ENCODE peak calls at places on chromosomes 16 and 17, in nine cellular contexts. M, C, K, T, N, B, W, Q and S are unnamed samples.

GRCh38 chr17:66938656-66939055 is 25.9 kb upstream of the CACNG4 start:
- DNase-seq in M (no peak), Q (no peak), K (no peak), N (no peak), C (no peak), B (no peak), T (no peak), W (no peak), S (no peak)

GRCh38 chr17:57898487-57899311 is 48.9 kb upstream of the MRPS23 start:
- DNase-seq in N (peak; percentile 51), W (no peak), T (peak; percentile 38), B (peak; percentile 86), M (no peak), C (no peak), Q (peak; percentile 94), K (no peak), S (no peak)

GRCh38 chr16:89375021-89375420 is 115.3 kb downstream of the ANKRD11 start:
- DNase-seq in T (no peak), W (no peak), Q (peak; percentile 24), K (no peak), C (no peak), M (no peak), N (no peak), B (no peak), S (no peak)

GRCh38 chr17:79905832-79906231 is 66.6 kb upstream of the CBX4 start:
- DNase-seq in M (no peak), K (no peak), Q (no peak), W (peak; percentile 77), C (no peak), B (no peak), N (no peak), T (no peak), S (no peak)

GRCh38 chr17:50107790-50108414 is 12.8 kb downstream of the PDK2 start:
- DNase-seq in B (no peak), T (no peak), Q (no peak), M (no peak), K (no peak), C (no peak), N (no peak), W (no peak), S (no peak)

GRCh38 chr17:68709995-68710780 is 109.0 kb upstream of the FAM20A start:
- DNase-seq in Q (no peak), T (peak; percentile 61), M (no peak), K (no peak), C (no peak), N (no peak), B (no peak), W (no peak), S (no peak)

GRCh38 chr16:49058382-49058781 is 223.3 kb downstream of the CBLN1 start:
- DNase-seq in C (no peak), B (no peak), M (no peak), K (peak; percentile 3), T (no peak), N (no peak), W (no peak), Q (no peak), S (no peak)

GRCh38 chr16:81567987-81568748 is 123.6 kb downstream of the CMIP start:
- DNase-seq in W (peak; percentile 87), T (peak; percentile 57), M (no peak), N (peak; percentile 47), K (no peak), C (no peak), Q (no peak), B (no peak), S (no peak)

GRCh38 chr17:50353600-50354195 is 7.8 kb downstream of the XYLT2 start:
- DNase-seq in B (no peak), K (no peak), N (no peak), Q (no peak), M (no peak), T (no peak), C (no peak), W (no peak), S (no peak)

GRCh38 chr16:85417156-85417860 is 195.8 kb upstream of the GSE1 start:
- DNase-seq in M (no peak), Q (no peak), T (no peak), W (no peak), B (no peak), K (peak; percentile 3), C (no peak), N (no peak), S (no peak)

GRCh38 chr16:35431829-35432663 is 1972.6 kb downstream of the TP53TG3F start:
- DNase-seq in B (no peak), W (no peak), T (no peak), Q (no peak), N (no peak), M (no peak), C (no peak), K (no peak), S (peak; percentile 23)
- H3K9me3 ChIP-seq in B (peaks cover 46% of the 10 kb centered on the region), W (peaks cover 3% of the 10 kb centered on the region), T (peaks cover 1% of the 10 kb centered on the region), Q (peaks cover 37% of the 10 kb centered on the region), N (no peaks in the 10 kb centered on the region), M (no peaks in the 10 kb centered on the region), C (no peaks in the 10 kb centered on the region), K (peaks cover 35% of the 10 kb centered on the region), S (no peaks in the 10 kb centered on the region)

DNA sequence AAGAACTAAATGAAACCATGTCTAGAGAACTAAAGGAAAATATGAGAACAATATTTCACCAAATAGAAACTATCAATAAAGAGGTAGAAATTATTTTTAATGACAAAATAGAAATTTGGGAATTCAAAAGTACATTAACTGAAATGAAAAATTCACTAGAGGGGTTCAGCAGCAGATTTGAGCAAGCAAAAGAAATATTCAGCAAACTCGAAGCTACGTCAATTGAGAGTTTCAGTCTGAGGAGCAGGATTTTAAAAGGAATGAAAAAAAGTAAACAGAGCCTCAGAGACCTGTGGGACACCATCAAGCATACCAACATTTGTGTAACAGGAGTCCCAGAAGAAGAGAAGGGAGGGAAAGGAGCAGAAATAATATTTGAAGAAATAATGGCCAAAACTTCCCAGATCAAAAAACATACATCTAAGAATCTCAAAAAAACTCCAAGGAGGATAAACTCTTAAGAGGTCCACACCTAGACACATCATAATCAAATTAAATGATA is 38.3 kb downstream of the ZFP90 start:
- DNase-seq in N (no peak), B (no peak), Q (no peak), T (no peak), C (no peak), K (no peak), M (no peak), W (no peak), S (no peak)
- H3K9me3 ChIP-seq in N (no peaks in the 10 kb centered on the region), B (peaks cover 30% of the 10 kb centered on the region), Q (peaks cover 12% of the 10 kb centered on the region), T (no peaks in the 10 kb centered on the region), C (peaks cover 33% of the 10 kb centered on the region), K (peaks cover 77% of the 10 kb centered on the region), M (peaks cover 77% of the 10 kb centered on the region), W (peaks cover 79% of the 10 kb centered on the region), S (peaks cover 69% of the 10 kb centered on the region)

GRCh38 chr17:60495260-60495659 is 30.8 kb downstream of the APPBP2 start:
- DNase-seq in C (no peak), Q (no peak), W (no peak), M (no peak), T (no peak), N (no peak), K (no peak), B (no peak), S (no peak)
- H3K9me3 ChIP-seq in C (no peaks in the 10 kb centered on the region), Q (peaks cover 7% of the 10 kb centered on the region), W (peaks cover 36% of the 10 kb centered on the region), M (peaks cover 14% of the 10 kb centered on the region), T (no peaks in the 10 kb centered on the region), N (no peaks in the 10 kb centered on the region), K (peaks cover 20% of the 10 kb centered on the region), B (peaks cover 17% of the 10 kb centered on the region), S (peaks cover 49% of the 10 kb centered on the region)

GRCh38 chr17:5181509-5182305 is 10.0 kb downstream of the ZNF594 start:
- DNase-seq in C (no peak), W (no peak), M (no peak), K (no peak), T (no peak), N (no peak), B (no peak), Q (no peak), S (no peak)
- H3K9me3 ChIP-seq in C (peaks cover 70% of the 10 kb centered on the region), W (peaks cover 100% of the 10 kb centered on the region), M (peaks cover 95% of the 10 kb centered on the region), K (peaks cover 100% of the 10 kb centered on the region), T (peaks cover 13% of the 10 kb centered on the region), N (peaks cover 18% of the 10 kb centered on the region), B (peaks cover 47% of the 10 kb centered on the region), Q (peaks cover 93% of the 10 kb centered on the region), S (peaks cover 94% of the 10 kb centered on the region)

DNA sequence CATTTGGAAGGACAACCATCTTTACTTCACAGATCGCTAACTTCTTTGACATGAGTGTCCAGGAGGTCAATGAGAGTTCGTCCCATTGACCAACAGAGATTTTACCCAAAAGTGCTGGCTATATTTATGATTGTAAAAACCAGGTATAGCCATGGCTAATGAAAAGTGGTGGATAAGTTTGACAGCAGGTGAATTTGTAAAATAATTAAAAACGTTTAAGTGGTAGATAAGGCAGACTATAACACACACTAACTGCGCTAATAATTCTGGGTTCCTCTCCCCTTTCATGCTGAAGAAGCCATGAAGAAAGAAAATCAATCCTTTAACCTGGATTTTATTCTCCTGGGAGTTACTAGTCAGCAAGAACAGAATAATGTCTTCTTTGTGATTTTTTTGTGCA is at the start of gene OR1A2:
- DNase-seq in T (no peak), M (no peak), Q (no peak), C (no peak), K (no peak), N (no peak), W (no peak), B (no peak), S (no peak)
- H3K9me3 ChIP-seq in T (no peaks in the 10 kb centered on the region), M (peaks cover 6% of the 10 kb centered on the region), Q (peaks cover 22% of the 10 kb centered on the region), C (no peaks in the 10 kb centered on the region), K (peaks cover 14% of the 10 kb centered on the region), N (no peaks in the 10 kb centered on the region), W (peaks cover 17% of the 10 kb centered on the region), B (peaks cover 3% of the 10 kb centered on the region), S (no peaks in the 10 kb centered on the region)

DNA sequence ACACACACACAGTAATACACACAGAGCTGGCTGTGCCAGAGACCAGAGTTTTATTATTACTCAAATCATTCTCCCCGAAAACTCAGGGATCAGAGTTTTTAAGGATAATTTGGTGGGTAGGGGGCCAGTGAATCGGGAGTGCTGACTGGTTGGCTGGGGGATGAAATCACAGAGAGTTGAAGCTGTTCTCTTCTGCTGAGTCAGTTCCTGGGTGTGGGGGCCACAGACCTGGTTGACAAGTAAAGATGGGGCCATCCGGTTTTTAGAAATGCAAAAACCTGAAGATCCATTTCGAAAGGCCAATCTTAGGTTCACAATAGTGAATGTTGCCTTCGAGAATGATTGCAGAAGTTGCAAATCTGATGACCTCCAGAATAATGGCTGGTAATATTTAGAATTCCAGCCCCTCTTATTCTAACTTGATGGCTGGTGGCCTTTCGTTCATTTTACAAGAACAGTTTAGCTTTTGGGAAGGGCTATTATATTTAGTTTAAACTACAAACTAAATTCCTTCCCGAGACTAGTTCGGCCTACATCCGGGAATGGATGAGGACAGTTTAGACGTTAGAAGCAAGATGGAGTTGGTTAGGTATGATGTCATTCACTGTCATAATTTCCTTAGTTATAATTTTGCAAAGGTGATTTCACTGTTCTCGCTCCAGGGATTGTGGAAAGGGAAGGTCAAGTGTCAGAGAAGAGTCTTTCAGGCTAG is 123.2 kb downstream of the KCNJ18 start:
- DNase-seq in N (no peak), K (no peak), W (peak; percentile 0), C (no peak), Q (no peak), B (no peak), T (no peak), M (no peak), S (no peak)
- H3K9me3 ChIP-seq in N (no peaks in the 10 kb centered on the region), K (no peaks in the 10 kb centered on the region), W (no peaks in the 10 kb centered on the region), C (no peaks in the 10 kb centered on the region), Q (peaks cover 59% of the 10 kb centered on the region), B (peaks cover 24% of the 10 kb centered on the region), T (peaks cover 7% of the 10 kb centered on the region), M (peaks cover 3% of the 10 kb centered on the region), S (no peaks in the 10 kb centered on the region)

DNA sequence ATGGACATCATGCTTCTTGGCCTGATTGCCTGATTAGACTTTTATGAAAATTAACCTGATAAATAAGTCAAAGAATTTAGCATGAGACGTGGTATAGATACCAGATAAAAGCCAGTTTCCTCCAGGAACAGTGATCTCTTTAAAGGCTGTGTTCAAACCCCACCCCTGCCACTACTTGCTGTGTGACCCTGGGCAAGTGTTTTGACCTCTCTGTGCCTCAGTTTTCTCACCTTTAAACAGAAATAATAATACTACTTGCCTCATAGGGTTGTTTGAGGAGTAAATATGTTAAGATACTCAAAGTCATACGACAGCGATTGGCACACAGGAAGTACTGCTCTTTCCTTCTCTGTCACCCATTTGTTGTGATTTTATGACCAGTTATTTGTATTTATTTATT is 115.5 kb downstream of the MAF start:
- DNase-seq in Q (no peak), K (no peak), N (no peak), W (no peak), T (no peak), M (no peak), C (no peak), B (no peak), S (no peak)
- H3K9me3 ChIP-seq in Q (no peaks in the 10 kb centered on the region), K (no peaks in the 10 kb centered on the region), N (no peaks in the 10 kb centered on the region), W (no peaks in the 10 kb centered on the region), T (no peaks in the 10 kb centered on the region), M (no peaks in the 10 kb centered on the region), C (no peaks in the 10 kb centered on the region), B (no peaks in the 10 kb centered on the region), S (peaks cover 4% of the 10 kb centered on the region)